ENCODE peak calls at places on chromosomes 3 and 15, in eight cellular contexts. One of them, this sample, is unnamed.

GRCh38 chr3:128935922-128936321 is 56.5 kb downstream of the ACAD9 start:
- DNase-seq in NCI-H1694: no peak
- DNase-seq in amygdala: no peak
- DNase-seq in astrocyte: no peak
- DNase-seq in AG09309: no peak
- DNase-seq in stimulated activated CD8-positive, alpha-beta memory T cell treated with anti-CD3 and anti-CD28 coated beads, Interleukin-15, amount 100 ng/mL, for 1 hour: no peak
- DNase-seq in RKO: no peak
- DNase-seq in heart right ventricle: no peak
- DNase-seq in this sample: no peak

GRCh38 chr15:94731286-94731685 is 499.9 kb downstream of the MCTP2 start:
- DNase-seq in NCI-H1694: no peak
- DNase-seq in amygdala: no peak
- DNase-seq in astrocyte: no peak
- DNase-seq in AG09309: no peak
- DNase-seq in stimulated activated CD8-positive, alpha-beta memory T cell treated with anti-CD3 and anti-CD28 coated beads, Interleukin-15, amount 100 ng/mL, for 1 hour: no peak
- DNase-seq in RKO: no peak
- DNase-seq in heart right ventricle: no peak
- DNase-seq in this sample: no peak

GRCh38 chr15:74172751-74173544 is 562 bp upstream of the ISLR start:
- DNase-seq in NCI-H1694: no peak
- DNase-seq in amygdala: no peak
- DNase-seq in astrocyte: peak; percentile 12
- DNase-seq in AG09309: no peak
- DNase-seq in stimulated activated CD8-positive, alpha-beta memory T cell treated with anti-CD3 and anti-CD28 coated beads, Interleukin-15, amount 100 ng/mL, for 1 hour: no peak
- DNase-seq in RKO: no peak
- DNase-seq in heart right ventricle: peak; percentile 83
- DNase-seq in this sample: no peak

GRCh38 chr3:8607285-8608040 is 37.1 kb downstream of the SSUH2 start:
- DNase-seq in NCI-H1694: no peak
- DNase-seq in amygdala: peak; percentile 7
- DNase-seq in astrocyte: peak; percentile 68
- DNase-seq in AG09309: peak; percentile 59
- DNase-seq in stimulated activated CD8-positive, alpha-beta memory T cell treated with anti-CD3 and anti-CD28 coated beads, Interleukin-15, amount 100 ng/mL, for 1 hour: no peak
- DNase-seq in RKO: peak; percentile 9
- DNase-seq in heart right ventricle: peak; percentile 80
- DNase-seq in this sample: no peak

GRCh38 chr15:90818251-90819210 is 49.9 kb upstream of the FURIN start:
- DNase-seq in NCI-H1694: peak; percentile 90
- DNase-seq in amygdala: no peak
- DNase-seq in astrocyte: no peak
- DNase-seq in AG09309: no peak
- DNase-seq in stimulated activated CD8-positive, alpha-beta memory T cell treated with anti-CD3 and anti-CD28 coated beads, Interleukin-15, amount 100 ng/mL, for 1 hour: no peak
- DNase-seq in RKO: no peak
- DNase-seq in heart right ventricle: no peak
- DNase-seq in this sample: no peak

GRCh38 chr3:19346734-19347133 is 198.4 kb downstream of the KCNH8 start:
- DNase-seq in NCI-H1694: no peak
- DNase-seq in amygdala: no peak
- DNase-seq in astrocyte: no peak
- DNase-seq in AG09309: no peak
- DNase-seq in stimulated activated CD8-positive, alpha-beta memory T cell treated with anti-CD3 and anti-CD28 coated beads, Interleukin-15, amount 100 ng/mL, for 1 hour: no peak
- DNase-seq in RKO: no peak
- DNase-seq in heart right ventricle: no peak
- DNase-seq in this sample: no peak

GRCh38 chr3:186973702-186974101 is 43.4 kb downstream of the ST6GAL1 start:
- DNase-seq in NCI-H1694: no peak
- DNase-seq in amygdala: no peak
- DNase-seq in astrocyte: no peak
- DNase-seq in AG09309: no peak
- DNase-seq in stimulated activated CD8-positive, alpha-beta memory T cell treated with anti-CD3 and anti-CD28 coated beads, Interleukin-15, amount 100 ng/mL, for 1 hour: no peak
- DNase-seq in RKO: no peak
- DNase-seq in heart right ventricle: no peak
- DNase-seq in this sample: no peak

GRCh38 chr15:37083610-37084009 is 16.7 kb downstream of the MEIS2 start:
- DNase-seq in NCI-H1694: no peak
- DNase-seq in amygdala: no peak
- DNase-seq in astrocyte: no peak
- DNase-seq in AG09309: no peak
- DNase-seq in stimulated activated CD8-positive, alpha-beta memory T cell treated with anti-CD3 and anti-CD28 coated beads, Interleukin-15, amount 100 ng/mL, for 1 hour: no peak
- DNase-seq in RKO: no peak
- DNase-seq in heart right ventricle: no peak
- DNase-seq in this sample: no peak

GRCh38 chr3:162096874-162097273 is 600.3 kb downstream of the OTOL1 start:
- DNase-seq in NCI-H1694: no peak
- DNase-seq in amygdala: no peak
- DNase-seq in astrocyte: peak; percentile 0
- DNase-seq in AG09309: no peak
- DNase-seq in stimulated activated CD8-positive, alpha-beta memory T cell treated with anti-CD3 and anti-CD28 coated beads, Interleukin-15, amount 100 ng/mL, for 1 hour: no peak
- DNase-seq in RKO: peak; percentile 56
- DNase-seq in heart right ventricle: no peak
- DNase-seq in this sample: no peak

GRCh38 chr3:120344349-120344748 is 4.8 kb downstream of the LRRC58 start:
- DNase-seq in NCI-H1694: no peak
- DNase-seq in amygdala: no peak
- DNase-seq in astrocyte: peak; percentile 55
- DNase-seq in AG09309: no peak
- DNase-seq in stimulated activated CD8-positive, alpha-beta memory T cell treated with anti-CD3 and anti-CD28 coated beads, Interleukin-15, amount 100 ng/mL, for 1 hour: no peak
- DNase-seq in RKO: no peak
- DNase-seq in heart right ventricle: no peak
- DNase-seq in this sample: peak; percentile 32

GRCh38 chr3:9201278-9201677 is 48.2 kb downstream of the SRGAP3 start:
- DNase-seq in NCI-H1694: peak; percentile 34
- DNase-seq in amygdala: no peak
- DNase-seq in astrocyte: no peak
- DNase-seq in AG09309: peak; percentile 20
- DNase-seq in stimulated activated CD8-positive, alpha-beta memory T cell treated with anti-CD3 and anti-CD28 coated beads, Interleukin-15, amount 100 ng/mL, for 1 hour: no peak
- DNase-seq in RKO: no peak
- DNase-seq in heart right ventricle: no peak
- DNase-seq in this sample: no peak

GRCh38 chr15:67905628-67906027 is 65.8 kb upstream of the RNU6-1 start:
- DNase-seq in NCI-H1694: no peak
- DNase-seq in amygdala: no peak
- DNase-seq in astrocyte: no peak
- DNase-seq in AG09309: no peak
- DNase-seq in stimulated activated CD8-positive, alpha-beta memory T cell treated with anti-CD3 and anti-CD28 coated beads, Interleukin-15, amount 100 ng/mL, for 1 hour: no peak
- DNase-seq in RKO: no peak
- DNase-seq in heart right ventricle: no peak
- DNase-seq in this sample: no peak

GRCh38 chr15:45106002-45106790 is 7.8 kb downstream of the DUOX2 start:
- DNase-seq in NCI-H1694: no peak
- DNase-seq in amygdala: no peak
- DNase-seq in astrocyte: no peak
- DNase-seq in AG09309: no peak
- DNase-seq in stimulated activated CD8-positive, alpha-beta memory T cell treated with anti-CD3 and anti-CD28 coated beads, Interleukin-15, amount 100 ng/mL, for 1 hour: no peak
- DNase-seq in RKO: no peak
- DNase-seq in heart right ventricle: no peak
- DNase-seq in this sample: no peak

GRCh38 chr15:70095387-70096214 is 2.1 kb downstream of the TLE3 start:
- DNase-seq in NCI-H1694: no peak
- DNase-seq in amygdala: no peak
- DNase-seq in astrocyte: no peak
- DNase-seq in AG09309: no peak
- DNase-seq in stimulated activated CD8-positive, alpha-beta memory T cell treated with anti-CD3 and anti-CD28 coated beads, Interleukin-15, amount 100 ng/mL, for 1 hour: no peak
- DNase-seq in RKO: no peak
- DNase-seq in heart right ventricle: peak; percentile 33
- DNase-seq in this sample: no peak

GRCh38 chr3:33438871-33439270 is 1.3 kb downstream of the UBP1 start:
- DNase-seq in NCI-H1694: no peak
- DNase-seq in amygdala: no peak
- DNase-seq in astrocyte: no peak
- DNase-seq in AG09309: no peak
- DNase-seq in stimulated activated CD8-positive, alpha-beta memory T cell treated with anti-CD3 and anti-CD28 coated beads, Interleukin-15, amount 100 ng/mL, for 1 hour: no peak
- DNase-seq in RKO: peak; percentile 43
- DNase-seq in heart right ventricle: no peak
- DNase-seq in this sample: no peak

GRCh38 chr3:47379488-47379899 is 1.3 kb upstream of the PTPN23 start:
- DNase-seq in NCI-H1694: no peak
- DNase-seq in amygdala: no peak
- DNase-seq in astrocyte: no peak
- DNase-seq in AG09309: no peak
- DNase-seq in stimulated activated CD8-positive, alpha-beta memory T cell treated with anti-CD3 and anti-CD28 coated beads, Interleukin-15, amount 100 ng/mL, for 1 hour: no peak
- DNase-seq in RKO: no peak
- DNase-seq in heart right ventricle: no peak
- DNase-seq in this sample: no peak

GRCh38 chr3:25412269-25412668 is 15.8 kb upstream of the RARB start:
- DNase-seq in NCI-H1694: no peak
- DNase-seq in amygdala: no peak
- DNase-seq in astrocyte: no peak
- DNase-seq in AG09309: no peak
- DNase-seq in stimulated activated CD8-positive, alpha-beta memory T cell treated with anti-CD3 and anti-CD28 coated beads, Interleukin-15, amount 100 ng/mL, for 1 hour: no peak
- DNase-seq in RKO: no peak
- DNase-seq in heart right ventricle: no peak
- DNase-seq in this sample: peak; percentile 59

GRCh38 chr3:127692501-127693335 is 20.0 kb downstream of the ABTB1 start:
- DNase-seq in NCI-H1694: no peak
- DNase-seq in amygdala: no peak
- DNase-seq in astrocyte: no peak
- DNase-seq in AG09309: no peak
- DNase-seq in stimulated activated CD8-positive, alpha-beta memory T cell treated with anti-CD3 and anti-CD28 coated beads, Interleukin-15, amount 100 ng/mL, for 1 hour: no peak
- DNase-seq in RKO: no peak
- DNase-seq in heart right ventricle: no peak
- DNase-seq in this sample: no peak

GRCh38 chr3:183033746-183034145 is 53.4 kb upstream of the DCUN1D1 start:
- DNase-seq in NCI-H1694: no peak
- DNase-seq in amygdala: no peak
- DNase-seq in astrocyte: peak; percentile 72
- DNase-seq in AG09309: no peak
- DNase-seq in stimulated activated CD8-positive, alpha-beta memory T cell treated with anti-CD3 and anti-CD28 coated beads, Interleukin-15, amount 100 ng/mL, for 1 hour: no peak
- DNase-seq in RKO: no peak
- DNase-seq in heart right ventricle: no peak
- DNase-seq in this sample: no peak

GRCh38 chr15:80208758-80209734 is 43.0 kb downstream of the CTXND1 start:
- DNase-seq in NCI-H1694: no peak
- DNase-seq in amygdala: no peak
- DNase-seq in astrocyte: no peak
- DNase-seq in AG09309: no peak
- DNase-seq in stimulated activated CD8-positive, alpha-beta memory T cell treated with anti-CD3 and anti-CD28 coated beads, Interleukin-15, amount 100 ng/mL, for 1 hour: no peak
- DNase-seq in RKO: no peak
- DNase-seq in heart right ventricle: no peak
- DNase-seq in this sample: no peak

This sample was measured in SJSA1.